ENCODE peak calls at places on chromosomes 7 and 10, in nine cellular contexts. One of them, this sample, is unnamed.

GRCh38 chr7:112104153-112104552 is 102.0 kb downstream of the DOCK4 start:
- DNase-seq in K562: no peak
- DNase-seq in hepatocyte: no peak
- DNase-seq in PC-9: no peak
- DNase-seq in mammary epithelial cell: no peak
- DNase-seq in MM.1S: no peak
- DNase-seq in HepG2: no peak
- DNase-seq in HCT116: no peak
- DNase-seq in GM23338: no peak
- DNase-seq in this sample: no peak

GRCh38 chr10:2619472-2619871 is 447.9 kb upstream of the PFKP start:
- DNase-seq in K562: peak; percentile 33
- DNase-seq in GM23338: peak; percentile 72
- DNase-seq in hepatocyte: peak; percentile 28
- DNase-seq in PC-9: no peak
- DNase-seq in HepG2: peak; percentile 7
- DNase-seq in HCT116: no peak
- DNase-seq in MM.1S: no peak
- DNase-seq in mammary epithelial cell: no peak
- DNase-seq in this sample: peak; percentile 60

GRCh38 chr10:28991326-28991725 is 297.5 kb upstream of the LYZL1 start:
- DNase-seq in MM.1S: no peak
- DNase-seq in GM23338: no peak
- DNase-seq in PC-9: peak; percentile 42
- DNase-seq in HepG2: peak; percentile 30
- DNase-seq in mammary epithelial cell: peak; percentile 56
- DNase-seq in hepatocyte: peak; percentile 48
- DNase-seq in K562: no peak
- DNase-seq in HCT116: peak; percentile 76
- DNase-seq in this sample: no peak

GRCh38 chr10:117441366-117441765 is 66.1 kb upstream of the PDZD8 start:
- DNase-seq in HepG2: no peak
- DNase-seq in mammary epithelial cell: no peak
- DNase-seq in hepatocyte: no peak
- DNase-seq in HCT116: no peak
- DNase-seq in GM23338: no peak
- DNase-seq in MM.1S: no peak
- DNase-seq in PC-9: no peak
- DNase-seq in K562: no peak
- DNase-seq in this sample: no peak

GRCh38 chr7:152015600-152015999 is 9.9 kb upstream of the GALNT11 start:
- DNase-seq in K562: no peak
- DNase-seq in hepatocyte: no peak
- DNase-seq in mammary epithelial cell: no peak
- DNase-seq in HCT116: no peak
- DNase-seq in MM.1S: no peak
- DNase-seq in GM23338: no peak
- DNase-seq in PC-9: no peak
- DNase-seq in HepG2: no peak
- DNase-seq in this sample: no peak

GRCh38 chr10:78763651-78764395 is 304.9 kb upstream of the ZMIZ1 start:
- DNase-seq in hepatocyte: no peak
- DNase-seq in mammary epithelial cell: no peak
- DNase-seq in PC-9: peak; percentile 27
- DNase-seq in HepG2: no peak
- DNase-seq in HCT116: no peak
- DNase-seq in K562: no peak
- DNase-seq in GM23338: no peak
- DNase-seq in MM.1S: no peak
- DNase-seq in this sample: no peak

GRCh38 chr10:102480396-102480795 is 22.1 kb downstream of the ACTR1A start:
- DNase-seq in PC-9: no peak
- DNase-seq in K562: no peak
- DNase-seq in hepatocyte: no peak
- DNase-seq in HepG2: no peak
- DNase-seq in HCT116: no peak
- DNase-seq in MM.1S: no peak
- DNase-seq in GM23338: no peak
- DNase-seq in mammary epithelial cell: no peak
- DNase-seq in this sample: no peak

GRCh38 chr10:88253-88652 is 39.2 kb upstream of the TUBB8 start:
- DNase-seq in K562: no peak
- DNase-seq in HCT116: no peak
- DNase-seq in mammary epithelial cell: no peak
- DNase-seq in PC-9: peak; percentile 26
- DNase-seq in HepG2: no peak
- DNase-seq in MM.1S: peak; percentile 64
- DNase-seq in GM23338: no peak
- DNase-seq in hepatocyte: no peak
- DNase-seq in this sample: no peak

GRCh38 chr10:124997791-124998623 is 56.1 kb downstream of the ZRANB1 start:
- DNase-seq in HepG2: no peak
- DNase-seq in hepatocyte: no peak
- DNase-seq in mammary epithelial cell: no peak
- DNase-seq in HCT116: no peak
- DNase-seq in PC-9: no peak
- DNase-seq in K562: no peak
- DNase-seq in MM.1S: no peak
- DNase-seq in GM23338: no peak
- DNase-seq in this sample: no peak

GRCh38 chr7:135001390-135002165 is 15.3 kb downstream of the AGBL3 start:
- DNase-seq in GM23338: no peak
- DNase-seq in mammary epithelial cell: no peak
- DNase-seq in HepG2: peak; percentile 34
- DNase-seq in hepatocyte: no peak
- DNase-seq in K562: no peak
- DNase-seq in PC-9: no peak
- DNase-seq in HCT116: no peak
- DNase-seq in MM.1S: no peak
- DNase-seq in this sample: no peak

GRCh38 chr7:134996097-134996550 is 9.8 kb downstream of the AGBL3 start:
- DNase-seq in mammary epithelial cell: no peak
- DNase-seq in PC-9: no peak
- DNase-seq in HCT116: no peak
- DNase-seq in K562: no peak
- DNase-seq in GM23338: no peak
- DNase-seq in hepatocyte: peak; percentile 10
- DNase-seq in HepG2: no peak
- DNase-seq in MM.1S: peak; percentile 93
- DNase-seq in this sample: no peak

GRCh38 chr7:134995239-134996096 is 9.2 kb downstream of the AGBL3 start:
- DNase-seq in HepG2: no peak
- DNase-seq in HCT116: no peak
- DNase-seq in hepatocyte: peak; percentile 18
- DNase-seq in GM23338: no peak
- DNase-seq in K562: no peak
- DNase-seq in mammary epithelial cell: no peak
- DNase-seq in MM.1S: peak; percentile 94
- DNase-seq in PC-9: no peak
- DNase-seq in this sample: no peak

GRCh38 chr7:134997214-134997885 is 11.0 kb downstream of the AGBL3 start:
- DNase-seq in MM.1S: no peak
- DNase-seq in PC-9: no peak
- DNase-seq in hepatocyte: peak; percentile 13
- DNase-seq in mammary epithelial cell: no peak
- DNase-seq in GM23338: no peak
- DNase-seq in HCT116: no peak
- DNase-seq in HepG2: peak; percentile 98
- DNase-seq in K562: no peak
- DNase-seq in this sample: no peak

GRCh38 chr7:134999136-134999535 is 12.8 kb downstream of the AGBL3 start:
- DNase-seq in HepG2: no peak
- DNase-seq in hepatocyte: no peak
- DNase-seq in GM23338: no peak
- DNase-seq in PC-9: no peak
- DNase-seq in MM.1S: no peak
- DNase-seq in HCT116: no peak
- DNase-seq in K562: no peak
- DNase-seq in mammary epithelial cell: no peak
- DNase-seq in this sample: no peak
- H3K4me1 ChIP-seq in HepG2: peaks cover 77% of the 10 kb centered on the region
- H3K4me1 ChIP-seq in hepatocyte: peaks cover 30% of the 10 kb centered on the region
- H3K4me1 ChIP-seq in GM23338: no peaks in the 10 kb centered on the region
- H3K4me1 ChIP-seq in PC-9: no peaks in the 10 kb centered on the region
- H3K4me1 ChIP-seq in MM.1S: peaks cover 31% of the 10 kb centered on the region
- H3K4me1 ChIP-seq in HCT116: no peaks in the 10 kb centered on the region
- H3K4me1 ChIP-seq in K562: no peaks in the 10 kb centered on the region
- H3K4me1 ChIP-seq in mammary epithelial cell: no peaks in the 10 kb centered on the region
- H3K4me1 ChIP-seq in this sample: no peaks in the 10 kb centered on the region

DNA sequence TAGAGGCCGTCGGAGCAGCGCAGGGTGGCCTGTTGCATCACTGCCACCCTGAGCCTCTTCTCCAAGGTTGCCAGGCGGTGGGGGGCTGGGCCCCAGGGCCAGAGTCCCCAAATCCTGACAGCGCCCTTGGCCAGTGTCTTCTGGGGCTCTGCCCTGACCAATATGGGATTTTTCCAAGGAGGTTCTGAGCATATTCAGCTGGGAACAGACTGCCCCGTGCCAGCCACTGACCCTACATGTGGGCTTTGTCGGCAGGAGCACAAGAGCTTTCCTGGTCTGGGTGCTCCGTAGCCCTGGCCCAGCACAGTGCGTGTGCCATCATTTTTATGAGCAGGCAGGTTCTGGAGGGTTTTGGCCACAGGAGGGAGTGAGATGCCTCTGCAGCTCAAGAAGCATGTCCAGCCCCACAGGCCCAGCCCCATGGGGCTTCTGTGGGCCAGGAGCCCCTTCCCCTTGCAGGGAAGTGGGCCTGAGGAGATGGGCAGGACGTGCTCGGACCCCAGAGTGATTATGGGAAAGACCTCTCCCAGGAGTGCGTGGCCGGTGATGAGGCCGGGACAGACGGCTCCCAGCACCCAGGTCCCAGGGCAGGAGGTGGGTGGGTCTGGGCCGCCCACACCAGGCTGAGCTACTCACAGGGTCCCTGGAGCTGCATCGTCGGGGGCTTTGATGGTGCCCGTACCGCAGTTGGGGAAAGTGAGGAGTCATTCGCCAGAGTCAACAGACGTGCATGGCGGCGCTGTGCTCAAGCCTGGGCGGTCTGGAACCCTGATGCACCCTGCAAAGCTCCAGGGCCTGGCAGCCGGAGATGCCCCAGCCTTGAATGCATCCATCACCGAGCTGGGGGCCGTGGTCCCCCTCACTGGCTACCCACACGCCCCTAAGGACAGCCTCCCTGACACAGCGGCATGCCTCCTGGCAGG is 66.6 kb downstream of the PWWP2B start:
- DNase-seq in HCT116: no peak
- DNase-seq in GM23338: no peak
- DNase-seq in mammary epithelial cell: no peak
- DNase-seq in K562: no peak
- DNase-seq in MM.1S: no peak
- DNase-seq in PC-9: no peak
- DNase-seq in hepatocyte: no peak
- DNase-seq in HepG2: no peak
- DNase-seq in this sample: no peak
- TF ChIP-seq CTCF in HCT116: peak; percentile 21
- TF ChIP-seq CTCF in GM23338: no peak
- TF ChIP-seq CTCF in mammary epithelial cell: no peak
- TF ChIP-seq CTCF in K562: peak; percentile 14
- TF ChIP-seq CTCF in MM.1S: no peak
- TF ChIP-seq CTCF in PC-9: no peak
- TF ChIP-seq CTCF in hepatocyte: peak; percentile 8
- TF ChIP-seq CTCF in HepG2: peak; percentile 41
- TF ChIP-seq CTCF in this sample: no peak

GRCh38 chr10:122084286-122085041 is 95.5 kb downstream of the TACC2 start:
- DNase-seq in hepatocyte: no peak
- DNase-seq in GM23338: no peak
- DNase-seq in MM.1S: no peak
- DNase-seq in mammary epithelial cell: no peak
- DNase-seq in PC-9: no peak
- DNase-seq in K562: no peak
- DNase-seq in HepG2: no peak
- DNase-seq in HCT116: no peak
- DNase-seq in this sample: no peak

GRCh38 chr10:122082616-122083477 is 93.9 kb downstream of the TACC2 start:
- DNase-seq in HepG2: no peak
- DNase-seq in mammary epithelial cell: no peak
- DNase-seq in PC-9: no peak
- DNase-seq in MM.1S: no peak
- DNase-seq in HCT116: no peak
- DNase-seq in GM23338: no peak
- DNase-seq in hepatocyte: no peak
- DNase-seq in K562: no peak
- DNase-seq in this sample: no peak

GRCh38 chr10:122086416-122087240 is 97.7 kb downstream of the TACC2 start:
- DNase-seq in hepatocyte: no peak
- DNase-seq in HepG2: no peak
- DNase-seq in K562: no peak
- DNase-seq in MM.1S: no peak
- DNase-seq in GM23338: no peak
- DNase-seq in HCT116: no peak
- DNase-seq in mammary epithelial cell: no peak
- DNase-seq in PC-9: no peak
- DNase-seq in this sample: no peak

GRCh38 chr10:122085423-122085911 is 96.5 kb downstream of the TACC2 start:
- DNase-seq in HCT116: no peak
- DNase-seq in HepG2: no peak
- DNase-seq in mammary epithelial cell: peak; percentile 97
- DNase-seq in K562: no peak
- DNase-seq in PC-9: no peak
- DNase-seq in hepatocyte: no peak
- DNase-seq in GM23338: no peak
- DNase-seq in MM.1S: no peak
- DNase-seq in this sample: no peak

GRCh38 chr10:122083478-122084025 is 94.6 kb downstream of the TACC2 start:
- DNase-seq in hepatocyte: no peak
- DNase-seq in PC-9: no peak
- DNase-seq in MM.1S: no peak
- DNase-seq in mammary epithelial cell: no peak
- DNase-seq in HepG2: no peak
- DNase-seq in K562: no peak
- DNase-seq in HCT116: no peak
- DNase-seq in GM23338: no peak
- DNase-seq in this sample: no peak
- TF ChIP-seq EZH2 in hepatocyte: no peak
- TF ChIP-seq EZH2 in PC-9: no peak
- TF ChIP-seq EZH2 in MM.1S: no peak
- TF ChIP-seq EZH2 in mammary epithelial cell: no peak
- TF ChIP-seq EZH2 in HepG2: no peak
- TF ChIP-seq EZH2 in K562: no peak
- TF ChIP-seq EZH2 in HCT116: no peak
- TF ChIP-seq EZH2 in GM23338: no peak
- TF ChIP-seq EZH2 in this sample: no peak

DNA sequence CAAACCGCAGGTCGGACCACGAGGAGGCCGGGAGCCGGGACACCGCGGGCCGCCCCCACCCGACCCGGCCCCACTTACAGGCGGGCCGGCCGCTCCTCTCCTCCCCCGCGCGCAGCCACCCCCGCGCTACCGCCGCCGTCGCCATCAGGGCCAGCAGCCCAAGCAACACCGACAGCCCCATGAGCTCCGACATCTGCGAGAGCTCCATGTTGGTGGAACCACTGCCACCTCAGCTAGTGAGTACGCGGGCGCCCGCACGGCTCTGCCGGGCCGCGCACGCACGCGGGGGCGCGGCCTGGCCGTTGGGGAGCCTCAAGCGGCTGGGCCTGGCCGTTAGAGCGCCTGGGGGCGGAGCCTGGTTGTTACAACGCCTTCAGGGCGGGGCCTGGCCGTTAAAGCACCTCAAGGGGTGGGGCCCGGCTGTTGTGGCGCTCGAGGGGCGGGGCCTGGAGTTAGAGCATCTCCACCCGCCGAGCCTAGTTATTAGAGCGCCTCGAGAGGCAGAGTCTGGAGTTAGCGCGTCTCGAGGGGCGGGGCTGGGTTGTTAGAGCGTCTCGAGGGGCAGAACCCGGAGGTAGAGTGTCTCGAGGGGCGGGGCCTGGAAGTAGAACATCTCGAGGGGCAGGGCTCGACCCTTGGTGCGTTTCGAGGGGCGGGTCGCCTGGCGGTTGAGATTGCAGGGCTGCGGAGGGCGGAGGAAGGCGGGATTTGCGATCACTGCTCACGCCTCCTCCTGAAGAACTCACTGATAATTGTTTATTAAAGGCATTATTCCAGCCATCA is at the start of gene TBL2:
- DNase-seq in MM.1S: peak; percentile 99
- DNase-seq in hepatocyte: peak; percentile 100
- DNase-seq in HCT116: peak; percentile 96
- DNase-seq in GM23338: peak; percentile 100
- DNase-seq in HepG2: peak; percentile 94
- DNase-seq in mammary epithelial cell: peak; percentile 97
- DNase-seq in PC-9: peak; percentile 99
- DNase-seq in K562: peak; percentile 99
- DNase-seq in this sample: peak; percentile 99
- H3K4me1 ChIP-seq in MM.1S: peaks cover 3% of the 10 kb centered on the region
- H3K4me1 ChIP-seq in hepatocyte: peaks cover 10% of the 10 kb centered on the region
- H3K4me1 ChIP-seq in HCT116: peaks cover 28% of the 10 kb centered on the region
- H3K4me1 ChIP-seq in GM23338: peaks cover 3% of the 10 kb centered on the region
- H3K4me1 ChIP-seq in HepG2: peaks cover 44% of the 10 kb centered on the region
- H3K4me1 ChIP-seq in mammary epithelial cell: peaks cover 13% of the 10 kb centered on the region
- H3K4me1 ChIP-seq in PC-9: peaks cover 16% of the 10 kb centered on the region
- H3K4me1 ChIP-seq in K562: peaks cover 34% of the 10 kb centered on the region
- H3K4me1 ChIP-seq in this sample: peaks cover 28% of the 10 kb centered on the region

This sample was measured in DND-41.